ENCODE peak calls at places on chromosomes 1 and 21, in seven cellular contexts. E is CD8-positive, alpha-beta T cell; K is fibroblast of the aortic adventitia; V is left ventricle myocardium inferior; Y is AG09319; D is astrocyte of the spinal cord; J is nephron progenitor cell. H is an unnamed sample.

GRCh38 chr21:28712396-28712795 is 280.3 kb downstream of the LTN1 start:
- DNase-seq in E (no peak), K (no peak), V (no peak), Y (no peak), D (no peak), J (no peak), H (no peak)

GRCh38 chr1:226400519-226401406 is 7.1 kb downstream of the PARP1 start:
- DNase-seq in E (no peak), K (no peak), V (no peak), Y (no peak), D (no peak), J (no peak), H (no peak)

GRCh38 chr1:219276029-219276738 is 102.5 kb downstream of the LYPLAL1 start:
- DNase-seq in E (no peak), K (no peak), V (no peak), Y (no peak), D (no peak), J (no peak), H (no peak)

GRCh38 chr1:22889213-22889827 is 83.3 kb downstream of the LACTBL1 start:
- DNase-seq in E (no peak), K (peak), V (no peak), Y (no peak), D (peak), J (no peak), H (no peak)

GRCh38 chr1:229254910-229255541 is 15.9 kb upstream of the RAB4A start:
- DNase-seq in E (no peak), K (peak), V (no peak), Y (no peak), D (no peak), J (no peak), H (no peak)

GRCh38 chr1:184483101-184483813 is 96.4 kb downstream of the C1orf21 start:
- DNase-seq in E (no peak), K (peak), V (no peak), Y (peak), D (peak), J (no peak), H (peak)

GRCh38 chr1:112929979-112930378 is 26.0 kb downstream of the SLC16A1 start:
- DNase-seq in E (no peak), K (no peak), V (no peak), Y (no peak), D (no peak), J (no peak), H (no peak)

GRCh38 chr1:184296466-184297243 is 90.2 kb upstream of the C1orf21 start:
- DNase-seq in E (no peak), K (peak), V (peak), Y (peak), D (peak), J (no peak), H (peak)

GRCh38 chr1:8665824-8666223 is 151.6 kb downstream of the RERE start:
- DNase-seq in E (no peak), K (no peak), V (no peak), Y (no peak), D (no peak), J (no peak), H (no peak)

GRCh38 chr1:35345439-35345981 is 77.0 kb downstream of the ZMYM4 start:
- DNase-seq in E (no peak), K (no peak), V (no peak), Y (no peak), D (no peak), J (no peak), H (no peak)

GRCh38 chr1:216614011-216614934 is 109.0 kb downstream of the ESRRG start:
- DNase-seq in E (no peak), K (no peak), V (no peak), Y (no peak), D (no peak), J (no peak), H (no peak)

GRCh38 chr1:91732291-91732953 is 153.5 kb downstream of the TGFBR3 start:
- DNase-seq in E (no peak), K (peak), V (no peak), Y (peak), D (peak), J (peak), H (peak)

GRCh38 chr1:231487019-231487418 is 41.5 kb upstream of the TSNAX start:
- DNase-seq in E (no peak), K (peak), V (no peak), Y (no peak), D (no peak), J (no peak), H (no peak)

GRCh38 chr1:157774412-157774811 is 2.5 kb downstream of the FCRL2 start:
- DNase-seq in E (no peak), K (no peak), V (no peak), Y (no peak), D (no peak), J (no peak), H (no peak)

GRCh38 chr1:64133036-64133435 is 70.4 kb upstream of the UBE2U start:
- DNase-seq in E (no peak), K (peak), V (no peak), Y (peak), D (peak), J (no peak), H (no peak)

GRCh38 chr1:6272476-6273270 is 11.8 kb upstream of the GPR153 start:
- DNase-seq in E (no peak), K (no peak), V (no peak), Y (no peak), D (no peak), J (no peak), H (no peak)

GRCh38 chr1:191993549-191993948 is 164.7 kb upstream of the RGS18 start:
- DNase-seq in E (no peak), K (peak), V (no peak), Y (no peak), D (peak), J (no peak), H (no peak)

GRCh38 chr1:160837558-160838205 is 25.0 kb downstream of the CD244 start:
- DNase-seq in E (peak), K (no peak), V (peak), Y (no peak), D (no peak), J (no peak), H (no peak)

GRCh38 chr1:66739401-66740157 is 12.7 kb upstream of the DYNLT5 start:
- DNase-seq in E (no peak), K (no peak), V (no peak), Y (no peak), D (no peak), J (no peak), H (no peak)

GRCh38 chr1:167100730-167101129 is 6.9 kb downstream of the STYXL2 start:
- DNase-seq in E (no peak), K (no peak), V (no peak), Y (no peak), D (no peak), J (no peak), H (no peak)

GRCh38 chr1:115706774-115707425 is 61.6 kb downstream of the CASQ2 start:
- DNase-seq in E (no peak), K (peak), V (no peak), Y (peak), D (peak), J (no peak), H (no peak)

GRCh38 chr1:229116114-229116513 is 154.8 kb upstream of the RAB4A start:
- DNase-seq in E (no peak), K (peak), V (no peak), Y (no peak), D (no peak), J (no peak), H (peak)

GRCh38 chr1:107228704-107229103 is 87.9 kb downstream of the NTNG1 start:
- DNase-seq in E (no peak), K (peak), V (no peak), Y (no peak), D (peak), J (no peak), H (no peak)

GRCh38 chr1:206445116-206445515 is 25.2 kb upstream of the IKBKE start:
- DNase-seq in E (no peak), K (peak), V (peak), Y (peak), D (no peak), J (no peak), H (peak)

GRCh38 chr21:27681841-27682240 is 715.0 kb upstream of the ADAMTS5 start:
- DNase-seq in E (no peak), K (peak), V (no peak), Y (no peak), D (peak), J (no peak), H (no peak)

GRCh38 chr1:117060441-117061317 is 553 bp downstream of the TTF2 start:
- DNase-seq in E (no peak), K (peak), V (no peak), Y (no peak), D (peak), J (no peak), H (no peak)

GRCh38 chr1:21680918-21681317 is 11.8 kb upstream of the RAP1GAP start:
- DNase-seq in E (no peak), K (peak), V (no peak), Y (no peak), D (no peak), J (no peak), H (no peak)

GRCh38 chr1:245016700-245017099 is 138.1 kb upstream of the KIF26B start:
- DNase-seq in E (no peak), K (no peak), V (no peak), Y (no peak), D (no peak), J (no peak), H (no peak)

GRCh38 chr1:8987881-8988617 is 38.2 kb downstream of the SLC2A7 start:
- DNase-seq in E (peak), K (peak), V (peak), Y (peak), D (peak), J (peak), H (peak)

GRCh38 chr1:17521946-17522612 is 17.4 kb upstream of the ARHGEF10L start:
- DNase-seq in E (no peak), K (no peak), V (no peak), Y (no peak), D (no peak), J (no peak), H (no peak)

GRCh38 chr21:28334407-28334806 is 658.3 kb downstream of the LTN1 start:
- DNase-seq in E (no peak), K (no peak), V (no peak), Y (no peak), D (no peak), J (no peak), H (no peak)

GRCh38 chr1:238052496-238053266 is 162.0 kb upstream of the ZP4 start:
- DNase-seq in E (no peak), K (peak), V (no peak), Y (no peak), D (peak), J (no peak), H (no peak)

GRCh38 chr1:246220495-246221065 is 286.5 kb downstream of the SMYD3 start:
- DNase-seq in E (no peak), K (no peak), V (no peak), Y (no peak), D (no peak), J (no peak), H (no peak)

GRCh38 chr1:84619383-84620093 is 45.3 kb upstream of the CTBS start:
- DNase-seq in E (no peak), K (peak), V (no peak), Y (no peak), D (peak), J (no peak), H (no peak)

GRCh38 chr1:25033030-25033827 is 103.2 kb upstream of the RUNX3 start:
- DNase-seq in E (no peak), K (no peak), V (no peak), Y (no peak), D (no peak), J (no peak), H (no peak)

GRCh38 chr1:31064685-31065309 is 720 bp downstream of the PUM1 start:
- DNase-seq in E (no peak), K (no peak), V (peak), Y (no peak), D (peak), J (no peak), H (no peak)

GRCh38 chr1:214454619-214455396 is 96.6 kb downstream of the PTPN14 start:
- DNase-seq in E (no peak), K (peak), V (no peak), Y (peak), D (peak), J (no peak), H (no peak)

GRCh38 chr1:56032276-56032675 is 547.1 kb downstream of the PLPP3 start:
- DNase-seq in E (no peak), K (peak), V (no peak), Y (no peak), D (no peak), J (no peak), H (no peak)

GRCh38 chr1:56031011-56031410 is 548.4 kb downstream of the PLPP3 start:
- DNase-seq in E (no peak), K (no peak), V (no peak), Y (no peak), D (no peak), J (no peak), H (no peak)

GRCh38 chr1:56028879-56029278 is 550.5 kb downstream of the PLPP3 start:
- DNase-seq in E (no peak), K (no peak), V (no peak), Y (no peak), D (no peak), J (no peak), H (no peak)

GRCh38 chr1:56028244-56028643 is 551.1 kb downstream of the PLPP3 start:
- DNase-seq in E (no peak), K (no peak), V (no peak), Y (no peak), D (no peak), J (no peak), H (no peak)

GRCh38 chr1:56029329-56030003 is 549.9 kb downstream of the PLPP3 start:
- DNase-seq in E (no peak), K (no peak), V (no peak), Y (no peak), D (no peak), J (no peak), H (no peak)
- TF ChIP-seq CTCF in E (no peak), K (no peak), V (no peak), Y (no peak), D (no peak), J (no peak), H (no peak)

GRCh38 chr1:169368406-169368769 is 393 bp downstream of the BLZF1 start:
- DNase-seq in E (peak), K (no peak), V (no peak), Y (no peak), D (no peak), J (peak), H (no peak)
- TF ChIP-seq CTCF in E (no peak), K (no peak), V (no peak), Y (no peak), D (no peak), J (no peak), H (no peak)

GRCh38 chr1:50832167-50832566 is 127.9 kb downstream of the FAF1 start:
- DNase-seq in E (no peak), K (no peak), V (no peak), Y (no peak), D (no peak), J (no peak), H (no peak)

GRCh38 chr1:50833216-50833615 is 126.9 kb downstream of the FAF1 start:
- DNase-seq in E (no peak), K (no peak), V (no peak), Y (no peak), D (no peak), J (no peak), H (no peak)

GRCh38 chr1:50830621-50831020 is 129.4 kb downstream of the FAF1 start:
- DNase-seq in E (no peak), K (no peak), V (no peak), Y (peak), D (no peak), J (no peak), H (no peak)

GRCh38 chr1:50831300-50832061 is 128.6 kb downstream of the FAF1 start:
- DNase-seq in E (no peak), K (no peak), V (no peak), Y (no peak), D (no peak), J (no peak), H (no peak)

DNA sequence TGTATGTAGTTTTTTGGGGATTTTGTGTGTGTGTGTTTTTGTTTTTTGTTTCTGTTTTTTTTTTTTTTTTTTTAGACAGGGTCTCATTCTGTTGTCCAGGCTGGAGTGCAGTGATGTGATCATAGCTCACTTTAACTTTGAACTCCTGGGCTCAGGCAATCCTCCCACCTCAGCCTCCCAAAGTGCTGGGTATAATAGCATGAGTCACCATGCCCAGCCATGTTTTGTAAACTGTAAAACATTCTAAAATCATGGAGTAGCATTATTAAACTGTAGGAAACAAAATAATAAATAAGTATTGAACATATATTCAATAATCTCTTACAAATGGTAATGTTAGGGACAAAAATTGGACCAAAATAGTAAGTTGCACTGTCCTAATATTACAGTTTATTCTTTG is 124.0 kb downstream of the FAF1 start:
- DNase-seq in E (no peak), K (no peak), V (no peak), Y (no peak), D (no peak), J (no peak), H (no peak)
- TF ChIP-seq CTCF in E (no peak), K (no peak), V (no peak), Y (no peak), D (no peak), J (no peak), H (no peak)

GRCh38 chr1:234978397-234979291 is 150.0 kb downstream of the TOMM20 start:
- DNase-seq in E (no peak), K (peak), V (peak), Y (no peak), D (peak), J (no peak), H (peak)

GRCh38 chr1:234977891-234978396 is 150.7 kb downstream of the TOMM20 start:
- DNase-seq in E (no peak), K (no peak), V (no peak), Y (no peak), D (no peak), J (no peak), H (no peak)

GRCh38 chr1:234975941-234976871 is 152.4 kb downstream of the TOMM20 start:
- DNase-seq in E (no peak), K (no peak), V (no peak), Y (no peak), D (no peak), J (no peak), H (no peak)

GRCh38 chr1:234975122-234975940 is 153.3 kb downstream of the TOMM20 start:
- DNase-seq in E (no peak), K (peak), V (no peak), Y (peak), D (peak), J (no peak), H (peak)

GRCh38 chr1:234976880-234977680 is 151.6 kb downstream of the TOMM20 start:
- DNase-seq in E (no peak), K (no peak), V (no peak), Y (no peak), D (no peak), J (no peak), H (no peak)
- TF ChIP-seq CTCF in E (no peak), K (no peak), V (no peak), Y (no peak), D (no peak), J (no peak), H (no peak)

GRCh38 chr21:34762761-34763160 is 94.0 kb downstream of the CLIC6 start:
- DNase-seq in E (no peak), K (no peak), V (no peak), Y (no peak), D (peak), J (no peak), H (no peak)
- TF ChIP-seq CTCF in E (no peak), K (no peak), V (no peak), Y (no peak), D (no peak), J (no peak), H (no peak)

GRCh38 chr1:29912413-29912812 is 676.1 kb downstream of the PTPRU start:
- DNase-seq in E (no peak), K (peak), V (no peak), Y (peak), D (peak), J (no peak), H (no peak)
- TF ChIP-seq CTCF in E (no peak), K (peak), V (peak), Y (peak), D (peak), J (no peak), H (no peak)

H was measured in uterus.